ENCODE peak calls at places on chromosomes 6 and 20, in seven cellular contexts. L is spleen, G is GM23338, H is heart right ventricle, Y is lower lobe of right lung, O is HepG2, T is adrenal gland. V is an unnamed sample.

GRCh38 chr20:2173186-2173585 is 71.6 kb downstream of the STK35 start:
- DNase-seq in Y (no peak), G (no peak), H (no peak), O (no peak), L (no peak), T (no peak), V (no peak)

GRCh38 chr6:156949376-156949775 is 172.2 kb downstream of the ARID1B start:
- DNase-seq in H (peak; percentile 30), L (no peak), O (no peak), T (no peak), G (no peak), Y (no peak), V (no peak)

GRCh38 chr6:17519120-17519519 is 81.0 kb upstream of the FAM8A1 start:
- DNase-seq in Y (no peak), O (no peak), G (no peak), L (no peak), T (no peak), H (no peak), V (no peak)

GRCh38 chr20:18314786-18315406 is 26.6 kb downstream of the ZNF133 start:
- DNase-seq in O (no peak), Y (no peak), T (no peak), H (no peak), G (no peak), L (no peak), V (no peak)

GRCh38 chr6:149913085-149913484 is 9.8 kb downstream of the RAET1G start:
- DNase-seq in Y (no peak), H (no peak), T (peak; percentile 52), L (no peak), G (no peak), O (no peak), V (no peak)

GRCh38 chr20:50977066-50978045 is 18.7 kb downstream of the MOCS3 start:
- DNase-seq in L (no peak), Y (no peak), G (no peak), H (no peak), O (no peak), T (no peak), V (no peak)

GRCh38 chr20:37627767-37628130 is 66.1 kb upstream of the CTNNBL1 start:
- DNase-seq in L (no peak), H (no peak), T (no peak), Y (no peak), G (no peak), O (no peak), V (no peak)

GRCh38 chr6:35096129-35096852 is 44.8 kb downstream of the TCP11 start:
- DNase-seq in Y (no peak), L (no peak), T (no peak), G (no peak), O (peak; percentile 26), H (no peak), V (no peak)

GRCh38 chr6:151716446-151717047 is 90.9 kb upstream of the ESR1 start:
- DNase-seq in H (no peak), Y (peak; percentile 54), T (peak; percentile 59), G (peak; percentile 57), O (peak; percentile 66), L (no peak), V (no peak)

GRCh38 chr20:33992145-33992922 is 1.4 kb upstream of the RALY start:
- DNase-seq in L (no peak), G (peak; percentile 32), H (no peak), T (no peak), Y (no peak), O (no peak), V (no peak)

GRCh38 chr20:11777861-11778570 is 139.7 kb upstream of the BTBD3 start:
- DNase-seq in H (no peak), G (no peak), Y (no peak), O (no peak), L (no peak), T (peak; percentile 64), V (no peak)

GRCh38 chr20:62429455-62430310 is 2.3 kb upstream of the RBBP8NL start:
- DNase-seq in H (no peak), T (no peak), G (no peak), Y (no peak), L (no peak), O (no peak), V (no peak)

GRCh38 chr6:40378071-40378724 is 209.0 kb downstream of the LRFN2 start:
- DNase-seq in T (no peak), G (peak; percentile 17), O (no peak), Y (no peak), L (no peak), H (no peak), V (no peak)

GRCh38 chr6:145506554-145506953 is 228.8 kb downstream of the EPM2A start:
- DNase-seq in T (no peak), H (no peak), Y (no peak), G (no peak), O (no peak), L (no peak), V (no peak)

GRCh38 chr6:14456941-14457340 is 339.4 kb downstream of the CD83 start:
- DNase-seq in Y (no peak), O (no peak), G (no peak), L (no peak), T (no peak), H (no peak), V (no peak)

GRCh38 chr20:39216195-39216594 is 254.1 kb downstream of the DHX35 start:
- DNase-seq in Y (no peak), L (no peak), O (no peak), T (no peak), G (no peak), H (no peak), V (no peak)

GRCh38 chr20:11051146-11051545 is 377.3 kb upstream of the JAG1 start:
- DNase-seq in O (no peak), L (no peak), G (no peak), H (no peak), Y (no peak), T (no peak), V (no peak)

GRCh38 chr6:131470549-131470948 is 102.5 kb upstream of the ARG1 start:
- DNase-seq in G (no peak), L (no peak), Y (no peak), O (no peak), T (no peak), H (no peak), V (no peak)

GRCh38 chr6:87366428-87366827 is 21.8 kb downstream of the C6orf163 start:
- DNase-seq in G (no peak), H (no peak), L (no peak), T (no peak), Y (no peak), O (no peak), V (no peak)

GRCh38 chr6:19478273-19478672 is 358.9 kb upstream of the ID4 start:
- DNase-seq in Y (no peak), G (no peak), T (no peak), O (no peak), L (no peak), H (no peak), V (no peak)

GRCh38 chr6:7332090-7332745 is 19.2 kb upstream of the SSR1 start:
- DNase-seq in O (peak; percentile 42), L (no peak), Y (no peak), H (no peak), T (no peak), G (no peak), V (no peak)

GRCh38 chr6:161618816-161619454 is 345.1 kb upstream of the AGPAT4 start:
- DNase-seq in T (peak; percentile 89), L (no peak), G (peak; percentile 71), O (peak; percentile 49), Y (no peak), H (peak; percentile 17), V (no peak)

GRCh38 chr20:60137657-60138245 is 179.5 kb downstream of the CDH26 start:
- DNase-seq in Y (no peak), T (peak; percentile 54), O (no peak), H (no peak), G (peak; percentile 44), L (no peak), V (no peak)

GRCh38 chr20:23832775-23833508 is 6.4 kb upstream of the CST2 start:
- DNase-seq in Y (no peak), O (no peak), H (no peak), G (no peak), T (no peak), L (no peak), V (no peak)

GRCh38 chr6:31203345-31203979 is 33.0 kb upstream of the POU5F1 start:
- DNase-seq in T (no peak), Y (no peak), G (no peak), L (no peak), O (peak; percentile 75), H (no peak), V (peak; percentile 63)

GRCh38 chr6:33278810-33279209 is 1.9 kb downstream of the B3GALT4 start:
- DNase-seq in G (no peak), Y (no peak), L (peak; percentile 68), H (no peak), O (no peak), T (no peak), V (no peak)

GRCh38 chr6:5174756-5175155 is 86.0 kb downstream of the LYRM4 start:
- DNase-seq in T (no peak), Y (no peak), H (no peak), G (no peak), L (no peak), O (no peak), V (no peak)

GRCh38 chr6:5175635-5176034 is 85.1 kb downstream of the LYRM4 start:
- DNase-seq in T (no peak), O (no peak), L (no peak), G (no peak), Y (no peak), H (no peak), V (no peak)

GRCh38 chr6:5172057-5172683 is 87.0 kb downstream of the PPP1R3G start:
- DNase-seq in O (no peak), L (no peak), G (peak; percentile 28), T (no peak), H (no peak), Y (no peak), V (no peak)

GRCh38 chr6:5173862-5174643 is 86.7 kb downstream of the LYRM4 start:
- DNase-seq in O (no peak), H (peak; percentile 16), Y (no peak), T (no peak), G (peak; percentile 33), L (no peak), V (no peak)

GRCh38 chr6:5175195-5175594 is 85.6 kb downstream of the LYRM4 start:
- DNase-seq in T (no peak), Y (no peak), H (no peak), O (no peak), G (peak; percentile 90), L (no peak), V (no peak)
- TF ChIP-seq CTCF in T (no peak), Y (peak; percentile 16), H (no peak), O (peak; percentile 63), G (peak; percentile 92), L (no peak), V (no peak)

GRCh38 chr6:3457710-3458605 is 1.1 kb upstream of the SLC22A23 start:
- DNase-seq in O (peak; percentile 37), H (peak; percentile 7), L (no peak), T (no peak), G (peak; percentile 68), Y (peak; percentile 68), V (no peak)
- H3K4me3 ChIP-seq in O (peak overlapping the region; percentile 91), H (peak overlapping the region; percentile 64), L (no peak overlapping the region), T (no peak overlapping the region), G (peak overlapping the region; percentile 76), Y (peak overlapping the region; percentile 62), V (peak overlapping the region; percentile 79)

GRCh38 chr6:158041370-158041769 is 59.7 kb downstream of the SYNJ2 start:
- DNase-seq in H (no peak), O (no peak), Y (peak; percentile 2), G (no peak), L (no peak), T (no peak), V (no peak)
- H3K4me1 ChIP-seq in H (peaks cover 66% of the 10 kb centered on the region), O (peaks cover 87% of the 10 kb centered on the region), Y (peaks cover 29% of the 10 kb centered on the region), G (no peaks in the 10 kb centered on the region), L (no peaks in the 10 kb centered on the region), T (peaks cover 44% of the 10 kb centered on the region), V (peaks cover 43% of the 10 kb centered on the region)

GRCh38 chr6:75201901-75202672 is 3.8 kb downstream of the COL12A1 start:
- DNase-seq in G (peak; percentile 77), T (no peak), L (peak; percentile 74), H (no peak), O (no peak), Y (peak; percentile 48), V (peak; percentile 79)
- TF ChIP-seq CTCF in G (no peak), T (no peak), L (no peak), H (no peak), O (no peak), Y (no peak), V (no peak)